ENCODE peak calls at places on chromosomes 6 and 20, in seven cellular contexts. S is endothelial cell of umbilical vein, K is IMR-90, B is HepG2, O is GM12878, C is K562, G is H1. U is an unnamed sample.
A peak's percentile ranks its signal among the peaks of the same experiment; 100 is the strongest.

GRCh38 chr6:4017847-4018193 is 61.1 kb downstream of the FAM217A start:
- DNase-seq in B (peak; percentile 51), S (peak; percentile 82), K (peak; percentile 34), O (no peak), C (no peak), G (no peak), U (peak; percentile 28)

GRCh38 chr6:158758464-158758863 is 60.7 kb downstream of the EZR start:
- DNase-seq in K (peak; percentile 45), C (no peak), S (no peak), B (no peak), O (no peak), G (peak; percentile 71), U (no peak)

GRCh38 chr20:9955646-9956045 is 79.1 kb upstream of the ANKEF1 start:
- DNase-seq in C (no peak), O (no peak), K (no peak), B (no peak), G (no peak), S (peak; percentile 17), U (no peak)

GRCh38 chr20:47257771-47258170 is 98.7 kb downstream of the ZMYND8 start:
- DNase-seq in K (no peak), S (no peak), G (no peak), O (no peak), C (no peak), B (no peak), U (no peak)

GRCh38 chr6:46733410-46733809 is 1.8 kb downstream of the PLA2G7 start:
- DNase-seq in S (no peak), K (no peak), G (no peak), O (no peak), C (no peak), B (no peak), U (no peak)

GRCh38 chr20:53718142-53718481 is 124.5 kb upstream of the ZNF217 start:
- DNase-seq in G (no peak), C (no peak), K (no peak), S (no peak), B (no peak), O (no peak), U (no peak)

GRCh38 chr6:71079707-71080106 is 122.8 kb upstream of the B3GAT2 start:
- DNase-seq in S (no peak), K (peak; percentile 53), B (no peak), O (no peak), G (no peak), C (no peak), U (no peak)

GRCh38 chr20:45060341-45060740 is 40.6 kb downstream of the KCNS1 start:
- DNase-seq in S (no peak), O (no peak), K (no peak), C (no peak), B (no peak), G (no peak), U (no peak)

GRCh38 chr6:158026054-158026900 is 44.6 kb downstream of the SYNJ2 start:
- DNase-seq in S (peak; percentile 98), K (peak; percentile 99), O (no peak), G (peak; percentile 80), B (peak; percentile 83), C (peak; percentile 84), U (no peak)

GRCh38 chr20:50580016-50580747 is 70.0 kb downstream of the PTPN1 start:
- DNase-seq in S (peak; percentile 62), O (no peak), K (peak; percentile 41), G (peak; percentile 91), B (peak; percentile 70), C (peak; percentile 86), U (peak; percentile 42)

GRCh38 chr6:81126150-81126549 is 626.3 kb downstream of the TENT5A start:
- DNase-seq in G (no peak), K (no peak), O (no peak), S (no peak), C (no peak), B (no peak), U (no peak)

GRCh38 chr6:35415065-35415880 is 36.9 kb upstream of the FANCE start:
- DNase-seq in S (peak; percentile 44), K (peak; percentile 96), G (no peak), C (peak; percentile 78), O (no peak), B (peak; percentile 99), U (no peak)

GRCh38 chr6:37514377-37514776 is 14.7 kb upstream of the CCDC167 start:
- DNase-seq in B (no peak), O (no peak), S (no peak), C (no peak), K (peak; percentile 77), G (no peak), U (no peak)

GRCh38 chr6:154458565-154459475 is 51.7 kb downstream of the CNKSR3 start:
- DNase-seq in C (no peak), B (no peak), G (no peak), K (no peak), S (no peak), O (no peak), U (no peak)

GRCh38 chr20:23920408-23920780 is 40.8 kb upstream of the CST5 start:
- DNase-seq in B (no peak), G (no peak), O (no peak), C (no peak), S (no peak), K (no peak), U (no peak)

GRCh38 chr6:89471287-89471867 is 38.4 kb downstream of the ANKRD6 start:
- DNase-seq in S (peak; percentile 20), K (no peak), C (no peak), O (no peak), B (no peak), G (no peak), U (no peak)

GRCh38 chr6:127343753-127344659 is 597 bp upstream of the ECHDC1 start:
- DNase-seq in C (peak; percentile 15), O (no peak), S (peak; percentile 68), K (peak; percentile 79), B (peak; percentile 25), G (no peak), U (no peak)

GRCh38 chr6:1424306-1424927 is 35.0 kb downstream of the FOXF2 start:
- DNase-seq in K (peak; percentile 77), O (no peak), B (peak; percentile 54), C (no peak), S (peak; percentile 45), G (peak; percentile 68), U (peak; percentile 60)
- H2AFZ ChIP-seq in K (peak overlapping the region; percentile 39), O (no peak overlapping the region), B (no peak overlapping the region), C (no peak overlapping the region), S (no peak overlapping the region), G (peak overlapping the region; percentile 2), U (peak overlapping the region; percentile 39)

GRCh38 chr6:10585232-10585887 is 64.2 kb downstream of the GCNT2 start:
- DNase-seq in S (no peak), B (no peak), G (no peak), O (no peak), C (no peak), K (no peak), U (no peak)
- TF ChIP-seq POLR2A in S (no peak), B (no peak), G (peak; percentile 65), O (no peak), C (no peak), K (no peak), U (no peak)

GRCh38 chr6:43172127-43173007 is 1.3 kb downstream of the SRF start:
- DNase-seq in O (no peak), C (peak; percentile 82), K (peak; percentile 27), S (peak; percentile 43), G (peak; percentile 66), B (peak; percentile 29), U (no peak)
- H2AFZ ChIP-seq in O (no peak overlapping the region), C (peak overlapping the region; percentile 73), K (peak overlapping the region; percentile 90), S (no peak overlapping the region), G (no peak overlapping the region), B (no peak overlapping the region), U (no peak overlapping the region)

GRCh38 chr6:108848116-108848868 is at the start of gene ARMC2:
- DNase-seq in S (peak; percentile 89), K (peak; percentile 74), O (peak; percentile 38), B (peak; percentile 74), C (peak; percentile 98), G (peak; percentile 98), U (peak; percentile 78)
- TF ChIP-seq POLR2A in S (peak; percentile 67), K (peak; percentile 70), O (no peak), B (peak; percentile 95), C (peak; percentile 67), G (no peak), U (peak; percentile 83)

GRCh38 chr6:112431803-112432202 is 84.7 kb downstream of the RFPL4B start:
- DNase-seq in O (no peak), K (no peak), G (no peak), C (no peak), B (no peak), S (no peak), U (no peak)

GRCh38 chr6:112437053-112437452 is 89.9 kb downstream of the RFPL4B start:
- DNase-seq in K (no peak), S (no peak), C (no peak), O (no peak), G (no peak), B (no peak), U (no peak)

GRCh38 chr6:112433457-112433856 is 86.3 kb downstream of the RFPL4B start:
- DNase-seq in G (no peak), B (no peak), S (no peak), O (no peak), K (no peak), C (no peak), U (no peak)

GRCh38 chr6:112432853-112433252 is 85.7 kb downstream of the RFPL4B start:
- DNase-seq in O (no peak), K (peak; percentile 21), S (no peak), B (no peak), C (no peak), G (no peak), U (no peak)

DNA sequence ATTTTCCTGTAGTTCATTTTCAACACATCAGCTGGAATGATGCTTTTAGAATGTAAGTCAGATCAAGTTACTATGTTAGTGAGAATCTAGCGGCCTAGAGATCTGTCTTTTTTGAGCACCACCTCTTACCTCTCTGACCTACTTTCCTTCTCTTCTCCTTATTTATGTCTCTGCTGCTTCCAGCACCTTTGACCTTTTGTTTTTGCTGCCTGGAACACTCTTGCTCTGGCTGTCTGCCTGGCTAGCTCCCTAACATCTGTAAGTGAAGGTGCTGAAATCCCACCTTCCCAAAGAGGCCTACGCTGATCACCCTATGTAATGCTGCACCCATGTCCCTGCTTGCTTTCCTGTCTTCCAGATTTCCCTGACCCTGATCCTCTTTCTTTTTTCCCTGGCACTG is 87.8 kb downstream of the RFPL4B start:
- DNase-seq in K (no peak), O (no peak), B (no peak), C (no peak), S (no peak), G (no peak), U (no peak)
- H2AFZ ChIP-seq in K (no peak overlapping the region), O (no peak overlapping the region), B (no peak overlapping the region), C (no peak overlapping the region), S (no peak overlapping the region), G (no peak overlapping the region), U (no peak overlapping the region)

U was measured in HCT116.